ENCODE peak calls at places on chromosomes 12 and 14, in eight cellular contexts. R is iris pigment epithelial cell, I is SHP77 treated with DMSO at 0.1 percent for 48 hours, C is AG04449, T is heart right ventricle, V is dermis blood vessel endothelial cell, M is HEK293T, N is AG10803. Q is an unnamed sample.

GRCh38 chr12:52191841-52192791 is at the start of gene KRT80:
- DNase-seq in R (peak), I (peak), C (peak), T (peak), V (peak), M (no peak), N (peak), Q (peak)

GRCh38 chr12:111076199-111076598 is 155.8 kb upstream of the MYL2 start:
- DNase-seq in R (no peak), I (no peak), C (no peak), T (no peak), V (no peak), M (no peak), N (no peak), Q (no peak)

GRCh38 chr14:78614651-78615050 is 444.5 kb downstream of the NRXN3 start:
- DNase-seq in R (no peak), I (no peak), C (no peak), T (no peak), V (no peak), M (no peak), N (no peak), Q (peak)

GRCh38 chr12:116135209-116135930 is 142.1 kb downstream of the MED13L start:
- DNase-seq in R (peak), I (peak), C (no peak), T (no peak), V (peak), M (no peak), N (peak), Q (peak)

GRCh38 chr12:40827923-40828592 is 135.8 kb downstream of the CNTN1 start:
- DNase-seq in R (no peak), I (no peak), C (no peak), T (no peak), V (no peak), M (no peak), N (no peak), Q (no peak)

GRCh38 chr12:55933158-55933798 is 2.3 kb downstream of the DGKA start:
- DNase-seq in R (no peak), I (no peak), C (no peak), T (no peak), V (peak), M (no peak), N (peak), Q (peak)

GRCh38 chr14:102772781-102773570 is 4.3 kb upstream of the TRAF3 start:
- DNase-seq in R (peak), I (peak), C (no peak), T (no peak), V (peak), M (no peak), N (no peak), Q (peak)

GRCh38 chr12:131759176-131759575 is 48.3 kb downstream of the SFSWAP start:
- DNase-seq in R (peak), I (no peak), C (no peak), T (no peak), V (no peak), M (no peak), N (no peak), Q (no peak)

GRCh38 chr12:77847665-77848431 is 17.2 kb downstream of the NAV3 start:
- DNase-seq in R (peak), I (no peak), C (peak), T (no peak), V (peak), M (no peak), N (peak), Q (peak)

GRCh38 chr14:74568896-74569295 is 43.1 kb downstream of the LTBP2 start:
- DNase-seq in R (no peak), I (no peak), C (no peak), T (no peak), V (no peak), M (no peak), N (peak), Q (peak)

GRCh38 chr12:56728139-56728861 is 3.2 kb upstream of the NACA start:
- DNase-seq in R (no peak), I (no peak), C (no peak), T (no peak), V (no peak), M (no peak), N (no peak), Q (no peak)

GRCh38 chr12:90883456-90883855 is 71.5 kb downstream of the CCER1 start:
- DNase-seq in R (no peak), I (no peak), C (no peak), T (no peak), V (no peak), M (no peak), N (no peak), Q (no peak)

Q was measured in adipocyte.